ENCODE peak calls at places on chromosomes 6 and 20, in four cellular contexts. O, K, H and M are unnamed samples.

GRCh38 chr20:10961651-10962288 is 288.0 kb upstream of the JAG1 start:
- DNase-seq in O (no peak), K (no peak), H (no peak), M (no peak)

GRCh38 chr20:6580486-6580885 is 187.0 kb upstream of the BMP2 start:
- DNase-seq in O (no peak), K (no peak), H (peak), M (no peak)

GRCh38 chr6:134211297-134211696 is 106.6 kb downstream of the SGK1 start:
- DNase-seq in O (no peak), K (no peak), H (no peak), M (peak)

GRCh38 chr20:22579711-22580697 is 4.4 kb downstream of the FOXA2 start:
- DNase-seq in O (no peak), K (no peak), H (peak), M (no peak)

GRCh38 chr6:166003569-166003968 is 164.1 kb downstream of the TBXT start:
- DNase-seq in O (no peak), K (no peak), H (no peak), M (no peak)

GRCh38 chr6:21905531-21905930 is 312.0 kb downstream of the SOX4 start:
- DNase-seq in O (no peak), K (no peak), H (no peak), M (no peak)

GRCh38 chr6:119445666-119446622 is 96.4 kb upstream of the MAN1A1 start:
- DNase-seq in O (no peak), K (peak), H (no peak), M (no peak)

GRCh38 chr20:49656304-49656703 is 57.4 kb downstream of the B4GALT5 start:
- DNase-seq in O (no peak), K (no peak), H (no peak), M (peak)

GRCh38 chr20:47502271-47502730 is 614 bp downstream of the NCOA3 start:
- DNase-seq in O (peak), K (no peak), H (peak), M (peak)

GRCh38 chr20:63898882-63899558 is 4.1 kb downstream of the DNAJC5 start:
- DNase-seq in O (no peak), K (no peak), H (peak), M (no peak)

GRCh38 chr6:129235167-129236072 is 352.5 kb downstream of the LAMA2 start:
- DNase-seq in O (no peak), K (no peak), H (no peak), M (no peak)

GRCh38 chr6:156174026-156174880 is 602.9 kb upstream of the ARID1B start:
- DNase-seq in O (no peak), K (no peak), H (no peak), M (no peak)

GRCh38 chr6:142429195-142429594 is 127.4 kb downstream of the ADGRG6 start:
- DNase-seq in O (no peak), K (no peak), H (no peak), M (no peak)

GRCh38 chr6:26197736-26198625 is 110.8 kb downstream of the HFE start:
- DNase-seq in O (no peak), K (no peak), H (no peak), M (peak)

GRCh38 chr6:150211700-150212615 is 69.1 kb downstream of the PPP1R14C start:
- DNase-seq in O (no peak), K (no peak), H (no peak), M (no peak)

GRCh38 chr6:50285735-50286134 is 236.0 kb upstream of the DEFB112 start:
- DNase-seq in O (no peak), K (no peak), H (no peak), M (no peak)

GRCh38 chr6:169035381-169036280 is 218.0 kb downstream of the THBS2 start:
- DNase-seq in O (no peak), K (peak), H (no peak), M (no peak)

GRCh38 chr6:151240861-151241642 is 1.3 kb downstream of the AKAP12 start:
- DNase-seq in O (peak), K (peak), H (peak), M (peak)

GRCh38 chr20:53021934-53022333 is 49.8 kb downstream of the TSHZ2 start:
- DNase-seq in O (no peak), K (no peak), H (no peak), M (no peak)

GRCh38 chr6:170031684-170032121 is 259.2 kb downstream of the DLL1 start:
- DNase-seq in O (no peak), K (no peak), H (peak), M (no peak)

GRCh38 chr6:24985313-24985712 is 49.6 kb upstream of the RIPOR2 start:
- DNase-seq in O (no peak), K (no peak), H (no peak), M (no peak)

GRCh38 chr6:17091122-17091521 is 10.7 kb upstream of the STMND1 start:
- DNase-seq in O (no peak), K (no peak), H (no peak), M (no peak)

GRCh38 chr6:22737331-22737730 is 168.0 kb downstream of the HDGFL1 start:
- DNase-seq in O (no peak), K (no peak), H (no peak), M (peak)

GRCh38 chr6:140602431-140602836 is 1228.0 kb upstream of the CITED2 start:
- DNase-seq in O (no peak), K (peak), H (no peak), M (no peak)

GRCh38 chr6:31356946-31357466 is at the start of gene HLA-B:
- DNase-seq in O (no peak), K (peak), H (peak), M (peak)

GRCh38 chr6:7390218-7390878 is 740 bp downstream of the RIOK1 start:
- DNase-seq in O (no peak), K (no peak), H (no peak), M (no peak)